ENCODE peak calls at places on chromosomes 16 and 17, in four cellular contexts. Q is endothelial cell of umbilical vein, X is stomach, C is A549. D is an unnamed sample.

GRCh38 chr17:80847506-80848230 is 144.0 kb upstream of the CHMP6 start:
- DNase-seq in Q (no peak), X (no peak), C (no peak), D (no peak)

GRCh38 chr17:56914641-56915263 is 903 bp upstream of the TRIM25 start:
- DNase-seq in Q (no peak), X (no peak), C (peak), D (no peak)

GRCh38 chr17:2405247-2405926 is 4.5 kb upstream of the MNT start:
- DNase-seq in Q (peak), X (peak), C (peak), D (no peak)

GRCh38 chr17:82544431-82545070 is 25.0 kb downstream of the FOXK2 start:
- DNase-seq in Q (no peak), X (no peak), C (no peak), D (no peak)

GRCh38 chr17:59632398-59632797 is 12.7 kb downstream of the CLTC start:
- DNase-seq in Q (no peak), X (no peak), C (no peak), D (no peak)

GRCh38 chr16:5604770-5605169 is 507.2 kb upstream of the EEF2KMT start:
- DNase-seq in Q (no peak), X (no peak), C (peak), D (no peak)

GRCh38 chr16:54962045-54962444 is 31.4 kb downstream of the IRX5 start:
- DNase-seq in Q (no peak), X (no peak), C (no peak), D (no peak)

GRCh38 chr16:75267631-75268264 is 16.3 kb upstream of the BCAR1 start:
- DNase-seq in Q (peak), X (peak), C (peak), D (peak)

GRCh38 chr17:80795737-80796136 is 195.9 kb upstream of the CHMP6 start:
- DNase-seq in Q (no peak), X (no peak), C (no peak), D (no peak)

GRCh38 chr16:67392301-67393059 is 818 bp downstream of the TPPP3 start:
- DNase-seq in Q (no peak), X (no peak), C (no peak), D (no peak)

GRCh38 chr17:32551186-32551955 is 64.6 kb downstream of the CDK5R1 start:
- DNase-seq in Q (peak), X (no peak), C (no peak), D (no peak)

GRCh38 chr16:56284521-56284920 is 93.2 kb downstream of the GNAO1 start:
- DNase-seq in Q (no peak), X (no peak), C (no peak), D (no peak)

GRCh38 chr17:71380535-71380934 is 740.3 kb upstream of the SOX9 start:
- DNase-seq in Q (no peak), X (no peak), C (no peak), D (no peak)

DNA sequence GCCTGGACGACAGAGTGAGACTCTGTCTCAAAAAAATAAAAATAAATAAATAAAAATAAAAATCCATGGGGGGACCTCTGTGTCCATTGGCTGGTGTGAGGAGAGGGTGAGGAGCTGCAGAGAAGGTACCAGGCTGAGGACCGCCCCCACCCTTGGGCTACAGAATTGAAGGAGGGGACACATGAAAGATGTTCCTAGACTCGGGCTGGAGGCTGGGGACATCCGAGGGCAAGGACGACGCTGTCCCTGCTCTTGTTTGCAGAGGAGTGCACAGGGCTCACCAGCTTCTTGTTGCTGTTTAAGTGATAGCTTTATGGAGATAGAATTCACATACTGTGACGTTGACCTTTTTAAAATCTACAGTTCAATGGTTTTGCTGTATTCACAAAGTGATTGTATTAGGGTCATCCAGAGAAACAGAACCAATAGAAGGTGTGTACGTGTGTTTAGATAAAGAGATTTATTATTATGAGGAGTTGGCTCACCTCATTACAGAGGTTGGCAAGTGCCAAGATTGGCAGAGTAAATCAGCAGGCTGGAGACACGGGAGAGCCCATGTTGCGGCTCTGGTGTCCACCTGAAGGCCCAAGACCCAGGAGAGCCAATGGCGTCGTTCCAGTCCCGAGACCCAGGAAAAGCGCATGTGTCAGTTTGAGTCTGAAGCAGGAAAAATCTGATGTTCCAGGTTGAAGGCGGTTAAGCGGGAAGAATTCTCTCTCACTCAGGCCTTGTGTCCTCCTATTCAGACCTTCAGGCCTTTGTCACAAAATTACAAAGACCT is 320.7 kb downstream of the SEC14L1 start:
- DNase-seq in Q (no peak), X (no peak), C (no peak), D (no peak)
- TF ChIP-seq POLR2A in Q (no peak), X (no peak), C (no peak), D (no peak)

DNA sequence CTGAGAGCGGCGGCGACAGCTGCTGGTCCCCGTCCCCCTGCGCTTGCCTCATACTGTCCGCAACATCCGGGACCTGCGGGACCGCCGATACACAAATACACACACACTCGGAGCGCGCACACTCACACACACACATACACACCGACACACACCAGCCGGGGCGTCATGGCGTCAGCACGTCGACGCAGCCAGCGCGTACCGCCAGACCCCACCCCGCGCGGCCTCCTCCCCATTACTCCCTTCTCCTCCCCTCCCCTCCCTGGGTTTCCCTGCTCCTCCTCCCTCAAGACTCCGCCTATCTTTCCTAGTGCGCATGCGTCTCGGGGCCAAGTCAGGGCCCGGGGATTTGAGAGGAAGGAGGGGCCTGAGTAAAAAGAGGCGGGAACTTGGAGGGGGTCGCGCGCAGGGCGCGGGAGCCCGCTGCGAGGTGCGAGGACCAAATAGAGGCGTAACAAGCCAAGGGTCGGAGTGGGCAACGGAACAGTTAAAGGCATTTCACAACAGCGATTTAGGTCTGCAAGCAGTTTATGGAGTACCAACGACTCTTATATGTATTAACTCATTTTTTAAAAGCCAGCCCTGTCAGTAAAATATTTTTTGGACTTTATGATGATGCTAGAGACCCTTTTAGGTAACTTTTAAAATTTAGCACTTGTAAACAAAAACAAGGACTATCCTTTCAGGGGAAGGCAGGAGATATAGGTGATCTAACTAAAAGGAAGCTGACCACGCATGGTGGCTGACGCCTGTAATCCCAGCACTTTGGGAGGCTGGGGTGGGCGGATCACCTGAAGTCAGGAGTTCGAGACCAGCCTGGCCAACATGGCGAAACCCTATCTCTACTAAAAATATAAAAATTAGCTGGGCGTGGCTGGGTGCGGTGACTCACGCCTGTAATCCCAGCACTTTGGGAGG is at the start of gene SPOP:
- DNase-seq in Q (peak), X (peak), C (peak), D (peak)
- TF ChIP-seq POLR2A in Q (peak), X (peak), C (peak), D (peak)

GRCh38 chr16:30184430-30185140 is 1.2 kb downstream of the CORO1A start:
- DNase-seq in Q (no peak), X (peak), C (no peak), D (no peak)
- TF ChIP-seq POLR2A in Q (no peak), X (no peak), C (no peak), D (no peak)

GRCh38 chr17:49260011-49260921 is 29.7 kb upstream of the PHOSPHO1 start:
- DNase-seq in Q (peak), X (peak), C (peak), D (peak)
- TF ChIP-seq POLR2A in Q (peak), X (no peak), C (peak), D (peak)

DNA sequence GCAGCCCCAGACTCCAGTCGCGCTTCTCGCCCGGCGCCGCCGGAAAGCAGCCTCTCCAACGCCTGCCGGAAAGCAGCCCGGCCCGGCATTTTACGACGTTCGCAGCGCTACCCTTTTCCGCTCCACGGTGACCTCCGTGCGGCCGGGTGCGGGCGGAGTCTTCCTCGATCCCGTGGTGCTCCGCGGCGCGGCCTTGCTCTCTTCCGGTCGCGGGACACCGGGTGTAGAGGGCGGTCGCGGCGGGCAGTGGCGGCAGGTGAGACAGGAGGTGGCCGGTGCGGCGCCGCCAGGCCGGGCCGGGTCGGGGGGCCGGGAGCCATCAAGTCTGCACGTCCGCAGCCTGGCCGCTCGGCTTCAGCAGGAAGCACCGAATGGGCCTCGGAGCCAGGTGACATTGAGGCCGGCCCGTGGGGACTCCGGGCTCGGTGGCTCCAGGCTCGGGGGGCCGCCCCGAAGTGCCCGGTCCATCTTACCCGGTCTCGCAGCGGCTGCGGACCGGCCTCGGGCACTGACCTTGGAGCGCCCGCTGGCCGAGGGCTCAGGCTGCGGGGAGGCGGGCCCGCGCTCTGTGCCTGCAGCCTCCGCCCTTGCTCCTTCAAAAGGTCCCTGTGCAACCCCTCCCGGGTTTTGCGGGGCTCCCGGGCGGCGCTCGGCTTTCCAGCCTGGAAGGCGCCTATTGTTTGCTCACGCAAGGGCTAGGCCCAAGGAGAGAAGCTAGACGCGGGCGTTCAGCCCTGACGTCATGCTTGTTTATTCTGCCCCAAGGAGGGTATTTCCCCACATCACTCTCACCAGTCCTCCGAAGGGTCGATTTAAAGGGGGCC is at the start of the genes COX4I1 and EMC8:
- DNase-seq in Q (peak), X (peak), C (peak), D (peak)
- TF ChIP-seq POLR2A in Q (peak), X (peak), C (peak), D (peak)

GRCh38 chr17:78591263-78591671 is 14.1 kb upstream of the DNAH17 start:
- DNase-seq in Q (no peak), X (no peak), C (no peak), D (no peak)

GRCh38 chr17:78589885-78590284 is 12.7 kb upstream of the DNAH17 start:
- DNase-seq in Q (no peak), X (no peak), C (peak), D (no peak)

GRCh38 chr17:78588258-78589030 is 11.2 kb upstream of the DNAH17 start:
- DNase-seq in Q (no peak), X (no peak), C (no peak), D (no peak)

GRCh38 chr17:78592991-78593329 is 15.8 kb upstream of the DNAH17 start:
- DNase-seq in Q (no peak), X (no peak), C (peak), D (no peak)

DNA sequence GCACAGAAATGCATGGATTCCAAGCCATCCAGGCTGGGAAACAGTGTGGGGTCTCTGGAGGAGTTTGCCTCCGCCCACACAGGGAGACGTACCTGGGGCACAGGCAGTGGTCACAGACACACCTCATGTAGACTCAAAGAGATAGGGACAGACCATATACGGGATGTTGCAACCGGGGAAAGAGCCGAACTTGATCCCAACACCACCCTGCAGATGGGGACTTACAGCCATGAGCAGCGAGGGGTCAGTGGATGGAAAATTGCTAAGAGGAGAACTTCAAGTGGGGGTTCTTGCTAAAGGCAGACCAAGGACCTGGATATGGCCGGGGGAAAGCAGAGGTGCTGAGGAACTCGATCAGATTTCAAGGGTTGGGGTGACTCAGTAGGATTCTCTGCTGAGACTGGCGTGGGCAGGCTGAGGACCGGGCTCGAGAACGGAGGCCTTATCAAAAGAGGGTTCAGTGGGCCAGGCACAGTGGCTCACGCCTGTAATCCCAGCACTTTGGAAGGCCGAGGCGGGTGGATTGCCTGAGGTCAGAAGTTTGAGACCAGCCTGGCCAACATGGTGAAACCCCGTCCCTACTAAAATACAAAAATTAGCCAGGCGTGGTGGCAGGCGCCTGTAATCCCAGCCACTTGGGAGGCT is 12.0 kb upstream of the DNAH17 start:
- DNase-seq in Q (no peak), X (no peak), C (no peak), D (no peak)
- TF ChIP-seq POLR2A in Q (no peak), X (no peak), C (no peak), D (no peak)

GRCh38 chr16:11238272-11239202 is 17.5 kb downstream of the SOCS1 start:
- DNase-seq in Q (no peak), X (no peak), C (no peak), D (no peak)
- TF ChIP-seq POLR2A in Q (no peak), X (no peak), C (no peak), D (no peak)

DNA sequence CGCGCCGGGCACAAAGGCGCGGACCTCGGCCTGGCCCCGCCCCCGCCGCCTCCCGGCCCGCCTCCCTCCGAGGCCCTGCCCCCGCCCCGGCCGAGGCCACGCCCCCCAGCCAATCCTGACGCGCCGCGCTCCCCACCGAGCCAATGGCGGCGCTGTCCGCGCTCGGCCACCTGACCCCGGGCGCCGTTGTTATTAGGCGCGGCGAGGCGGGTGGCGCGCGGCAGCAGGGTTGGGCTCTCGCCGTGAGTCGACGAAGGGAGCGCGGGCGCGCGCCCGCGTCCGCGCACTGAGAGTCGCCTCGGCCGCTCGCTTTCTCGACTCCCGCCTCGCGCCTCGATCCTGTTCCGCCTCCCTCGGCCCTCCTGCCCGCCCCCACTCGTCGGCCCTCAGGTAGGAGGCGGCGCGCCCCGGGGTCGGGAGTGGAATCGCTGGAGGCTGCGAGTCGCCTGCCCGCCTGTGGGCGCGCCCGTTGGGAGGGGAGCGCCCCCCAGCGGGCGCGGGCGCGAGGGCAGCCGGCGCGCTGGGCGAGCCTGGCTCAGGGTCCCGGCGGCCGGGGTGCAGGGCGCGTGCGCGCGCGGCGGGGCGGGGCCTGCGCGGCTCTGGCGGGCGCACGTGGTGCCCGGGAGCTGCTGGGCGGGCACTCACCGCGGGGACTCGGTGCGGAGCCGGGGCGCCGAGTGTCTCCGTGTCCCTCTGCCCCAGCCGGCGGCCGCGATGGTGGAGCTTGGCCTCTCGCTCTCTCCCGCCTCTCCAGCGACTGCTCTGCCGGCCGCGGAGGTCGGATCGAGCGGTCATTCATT is 405 bp upstream of the CBLN1 start:
- DNase-seq in Q (peak), X (peak), C (peak), D (no peak)
- TF ChIP-seq POLR2A in Q (no peak), X (no peak), C (no peak), D (no peak)

GRCh38 chr16:57826706-57827625 is 24.7 kb upstream of the KIFC3 start:
- DNase-seq in Q (no peak), X (no peak), C (no peak), D (no peak)
- TF ChIP-seq POLR2A in Q (no peak), X (no peak), C (no peak), D (no peak)

D was measured in H54.